ENCODE peak calls at places on chromosome 7, in four cellular contexts. T, V, H and W are unnamed samples.

GRCh38 chr7:130669051-130669700 is 628 bp upstream of the COPG2 start:
- DNase-seq in T (no peak), V (no peak), H (peak; percentile 11), W (no peak)

GRCh38 chr7:155274956-155275355 is 22.7 kb upstream of the INSIG1 start:
- DNase-seq in T (no peak), V (no peak), H (no peak), W (no peak)

GRCh38 chr7:127230192-127230925 is 22.4 kb downstream of the GRM8 start:
- DNase-seq in T (no peak), V (no peak), H (no peak), W (no peak)

GRCh38 chr7:1698221-1698620 is 28.1 kb downstream of the ELFN1 start:
- DNase-seq in T (no peak), V (no peak), H (no peak), W (peak; percentile 33)

GRCh38 chr7:105916603-105917002 is 40.2 kb upstream of the ATXN7L1 start:
- DNase-seq in T (no peak), V (no peak), H (no peak), W (no peak)

GRCh38 chr7:140778568-140778967 is 82.1 kb downstream of the NDUFB2 start:
- DNase-seq in T (no peak), V (no peak), H (no peak), W (no peak)

GRCh38 chr7:99500637-99501009 is 542 bp upstream of the ZNF394 start:
- DNase-seq in T (no peak), V (no peak), H (no peak), W (no peak)

GRCh38 chr7:36312064-36312914 is 77.4 kb upstream of the ANLN start:
- DNase-seq in T (peak; percentile 53), V (no peak), H (peak; percentile 76), W (no peak)

GRCh38 chr7:92135100-92135429 is 788 bp upstream of the CYP51A1 start:
- DNase-seq in T (peak; percentile 40), V (no peak), H (peak; percentile 57), W (peak; percentile 53)

GRCh38 chr7:42877852-42878251 is 34.0 kb downstream of the C7orf25 start:
- DNase-seq in T (no peak), V (no peak), H (no peak), W (no peak)

GRCh38 chr7:158531661-158532060 is 56.0 kb downstream of the PTPRN2 start:
- DNase-seq in T (no peak), V (no peak), H (no peak), W (no peak)

GRCh38 chr7:116576350-116577319 is 51.8 kb downstream of the CAV1 start:
- DNase-seq in T (no peak), V (no peak), H (peak; percentile 15), W (no peak)

GRCh38 chr7:2894118-2894940 is 50.2 kb upstream of the GNA12 start:
- DNase-seq in T (no peak), V (peak; percentile 51), H (no peak), W (no peak)

GRCh38 chr7:140275069-140275961 is 98.5 kb upstream of the KDM7A start:
- DNase-seq in T (no peak), V (no peak), H (peak; percentile 63), W (no peak)

GRCh38 chr7:112350596-112350995 is 99.7 kb upstream of the IFRD1 start:
- DNase-seq in T (no peak), V (no peak), H (no peak), W (no peak)

GRCh38 chr7:74398426-74398825 is 55.3 kb upstream of the GTF2IRD1 start:
- DNase-seq in T (no peak), V (no peak), H (no peak), W (no peak)

GRCh38 chr7:5143935-5144903 is 45.8 kb upstream of the WIPI2 start:
- DNase-seq in T (no peak), V (peak; percentile 55), H (peak; percentile 30), W (peak; percentile 40)

GRCh38 chr7:70681111-70681846 is 450.7 kb upstream of the GALNT17 start:
- DNase-seq in T (no peak), V (no peak), H (no peak), W (no peak)

GRCh38 chr7:116180302-116180701 is 30.0 kb upstream of the TES start:
- DNase-seq in T (peak; percentile 31), V (no peak), H (peak; percentile 62), W (peak; percentile 71)

GRCh38 chr7:27883726-27884125 is 143.8 kb downstream of the TAX1BP1 start:
- DNase-seq in T (no peak), V (no peak), H (no peak), W (no peak)

GRCh38 chr7:129188372-129188891 is at the start of gene SMO:
- DNase-seq in T (peak; percentile 55), V (no peak), H (no peak), W (peak; percentile 96)

DNA sequence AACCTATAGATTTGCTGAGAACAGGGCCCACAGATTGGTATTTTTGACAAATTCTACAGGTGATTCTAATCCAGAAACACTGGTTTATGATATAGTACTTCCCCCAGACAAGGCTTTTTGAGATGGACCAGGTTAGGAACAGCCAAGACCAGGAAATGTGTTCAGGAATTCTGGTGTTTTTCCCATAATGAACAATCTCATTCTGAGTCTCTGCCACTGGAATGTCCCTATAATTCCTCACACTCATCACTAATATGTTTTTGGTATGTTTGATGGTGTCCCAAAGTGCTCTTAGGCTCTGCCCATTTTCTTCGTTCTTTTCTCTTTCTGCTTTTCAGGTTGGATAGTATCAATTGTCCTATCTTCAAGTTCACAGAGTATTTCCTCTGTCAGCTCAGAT is 107.2 kb upstream of the IGFBP3 start:
- DNase-seq in T (no peak), V (no peak), H (no peak), W (no peak)
- TF ChIP-seq SMC3 in T (no peak), V (no peak), H (no peak), W (no peak)

GRCh38 chr7:138002828-138003189 is 923 bp upstream of the CREB3L2 start:
- DNase-seq in T (no peak), V (no peak), H (no peak), W (no peak)
- H3K9ac ChIP-seq in T (no peak overlapping the region), V (no peak overlapping the region), H (peak overlapping the region; percentile 68), W (no peak overlapping the region)

GRCh38 chr7:132497098-132497497 is 79.2 kb downstream of the PLXNA4 start:
- DNase-seq in T (no peak), V (no peak), H (no peak), W (peak; percentile 49)

GRCh38 chr7:132491546-132491945 is 84.7 kb downstream of the PLXNA4 start:
- DNase-seq in T (no peak), V (no peak), H (no peak), W (no peak)

GRCh38 chr7:132492841-132493445 is 83.3 kb downstream of the PLXNA4 start:
- DNase-seq in T (no peak), V (no peak), H (no peak), W (peak; percentile 41)

GRCh38 chr7:132495931-132496330 is 80.3 kb downstream of the PLXNA4 start:
- DNase-seq in T (no peak), V (no peak), H (no peak), W (no peak)

GRCh38 chr7:132494474-132494873 is 81.8 kb downstream of the PLXNA4 start:
- DNase-seq in T (no peak), V (no peak), H (no peak), W (no peak)
- TF ChIP-seq POLR2AphosphoS5 in T (no peak), V (no peak), H (no peak), W (no peak)

GRCh38 chr7:14900051-14900450 is 2.5 kb downstream of the DGKB start:
- DNase-seq in T (no peak), V (no peak), H (no peak), W (no peak)
- TF ChIP-seq SMC3 in T (no peak), V (no peak), H (no peak), W (no peak)

GRCh38 chr7:41147651-41148360 is 555.1 kb downstream of the INHBA start:
- DNase-seq in T (no peak), V (no peak), H (no peak), W (no peak)
- H3K9ac ChIP-seq in T (no peak overlapping the region), V (no peak overlapping the region), H (no peak overlapping the region), W (peak overlapping the region; percentile 34)